ENCODE peak calls at places on chromosomes 12 and 14, in five cellular contexts. X is NCI-H1417 treated with DMSO at 0.1 percent for 48 hours, R is breast epithelium, O is KG1, J is anterior cingulate cortex. I is an unnamed sample.
A peak's percentile ranks its signal among the peaks of the same experiment; 100 is the strongest.

GRCh38 chr14:24369463-24369862 is 1.5 kb downstream of the NFATC4 start:
- DNase-seq in X (no peak), R (no peak), O (no peak), J (no peak), I (no peak)

GRCh38 chr14:93891756-93892504 is 35.2 kb upstream of the FAM181A start:
- DNase-seq in X (no peak), R (no peak), O (no peak), J (no peak), I (no peak)

GRCh38 chr12:27385756-27386155 is 53.1 kb downstream of the BMAL2 start:
- DNase-seq in X (no peak), R (no peak), O (no peak), J (no peak), I (no peak)

GRCh38 chr14:106620368-106620767 is 1094.0 kb downstream of the TMEM121 start:
- DNase-seq in X (no peak), R (no peak), O (no peak), J (no peak), I (no peak)

GRCh38 chr12:44053550-44054243 is 217.8 kb downstream of the TMEM117 start:
- DNase-seq in X (no peak), R (no peak), O (no peak), J (no peak), I (peak; percentile 58)

GRCh38 chr12:51744957-51745356 is 103.6 kb downstream of the FIGNL2 start:
- DNase-seq in X (no peak), R (no peak), O (no peak), J (no peak), I (no peak)

GRCh38 chr14:100342195-100342594 is 19.1 kb downstream of the SLC25A47 start:
- DNase-seq in X (no peak), R (no peak), O (no peak), J (no peak), I (no peak)

GRCh38 chr14:34650786-34651584 is 21.0 kb upstream of the SNX6 start:
- DNase-seq in X (no peak), R (no peak), O (no peak), J (no peak), I (peak; percentile 99)

GRCh38 chr12:78767264-78767981 is 97.2 kb upstream of the SYT1 start:
- DNase-seq in X (no peak), R (no peak), O (no peak), J (no peak), I (no peak)

GRCh38 chr12:109606261-109607028 is 32.9 kb downstream of the MVK start:
- DNase-seq in X (no peak), R (no peak), O (no peak), J (peak; percentile 58), I (peak; percentile 13)

I was measured in cardiac fibroblast.